ENCODE peak calls at places on chromosomes 7 and 10, in seven cellular contexts. One of them, this sample, is unnamed.
A peak's percentile ranks its signal among the peaks of the same experiment; 100 is the strongest.

GRCh38 chr7:21939136-21939857 is 6.4 kb downstream of the CDCA7L start:
- DNase-seq in stimulated activated naive B cell treated with anti-CD40 and anti-IgM and Interleukin-4, amounts not matched to agents 10 μg/mL and 1 μg/mL and 100 μg/mL, for 72 hours: peak; percentile 74
- DNase-seq in Ammon's horn: no peak
- DNase-seq in endodermal cell: no peak
- DNase-seq in lower lobe of right lung: no peak
- DNase-seq in fibroblast of the aortic adventitia: peak; percentile 39
- DNase-seq in GM12865: peak; percentile 87
- DNase-seq in this sample: peak; percentile 61

GRCh38 chr10:119650692-119651513 is at the start of gene BAG3:
- DNase-seq in stimulated activated naive B cell treated with anti-CD40 and anti-IgM and Interleukin-4, amounts not matched to agents 10 μg/mL and 1 μg/mL and 100 μg/mL, for 72 hours: peak; percentile 70
- DNase-seq in Ammon's horn: peak; percentile 88
- DNase-seq in endodermal cell: peak; percentile 96
- DNase-seq in lower lobe of right lung: peak; percentile 93
- DNase-seq in fibroblast of the aortic adventitia: peak; percentile 96
- DNase-seq in GM12865: peak; percentile 89
- DNase-seq in this sample: peak; percentile 94

GRCh38 chr7:114663502-114663901 is 248.9 kb downstream of the FOXP2 start:
- DNase-seq in stimulated activated naive B cell treated with anti-CD40 and anti-IgM and Interleukin-4, amounts not matched to agents 10 μg/mL and 1 μg/mL and 100 μg/mL, for 72 hours: no peak
- DNase-seq in Ammon's horn: peak; percentile 24
- DNase-seq in endodermal cell: no peak
- DNase-seq in lower lobe of right lung: no peak
- DNase-seq in fibroblast of the aortic adventitia: peak; percentile 69
- DNase-seq in GM12865: peak; percentile 64
- DNase-seq in this sample: no peak

GRCh38 chr10:79483948-79484347 is 28.4 kb upstream of the EIF5AL1 start:
- DNase-seq in stimulated activated naive B cell treated with anti-CD40 and anti-IgM and Interleukin-4, amounts not matched to agents 10 μg/mL and 1 μg/mL and 100 μg/mL, for 72 hours: no peak
- DNase-seq in Ammon's horn: no peak
- DNase-seq in endodermal cell: no peak
- DNase-seq in lower lobe of right lung: no peak
- DNase-seq in fibroblast of the aortic adventitia: peak; percentile 84
- DNase-seq in GM12865: no peak
- DNase-seq in this sample: no peak

GRCh38 chr7:88449410-88449809 is 142.7 kb upstream of the STEAP4 start:
- DNase-seq in stimulated activated naive B cell treated with anti-CD40 and anti-IgM and Interleukin-4, amounts not matched to agents 10 μg/mL and 1 μg/mL and 100 μg/mL, for 72 hours: no peak
- DNase-seq in Ammon's horn: no peak
- DNase-seq in endodermal cell: no peak
- DNase-seq in lower lobe of right lung: no peak
- DNase-seq in fibroblast of the aortic adventitia: no peak
- DNase-seq in GM12865: no peak
- DNase-seq in this sample: no peak

GRCh38 chr7:28954446-28954845 is 3.7 kb downstream of the TRIL start:
- DNase-seq in stimulated activated naive B cell treated with anti-CD40 and anti-IgM and Interleukin-4, amounts not matched to agents 10 μg/mL and 1 μg/mL and 100 μg/mL, for 72 hours: no peak
- DNase-seq in Ammon's horn: no peak
- DNase-seq in endodermal cell: no peak
- DNase-seq in lower lobe of right lung: no peak
- DNase-seq in fibroblast of the aortic adventitia: no peak
- DNase-seq in GM12865: no peak
- DNase-seq in this sample: no peak

GRCh38 chr7:105439174-105439893 is 50.6 kb upstream of the SRPK2 start:
- DNase-seq in stimulated activated naive B cell treated with anti-CD40 and anti-IgM and Interleukin-4, amounts not matched to agents 10 μg/mL and 1 μg/mL and 100 μg/mL, for 72 hours: peak; percentile 15
- DNase-seq in Ammon's horn: no peak
- DNase-seq in endodermal cell: peak; percentile 56
- DNase-seq in lower lobe of right lung: no peak
- DNase-seq in fibroblast of the aortic adventitia: peak; percentile 84
- DNase-seq in GM12865: no peak
- DNase-seq in this sample: no peak

GRCh38 chr7:128135275-128136214 is 104.3 kb upstream of the LRRC4 start:
- DNase-seq in stimulated activated naive B cell treated with anti-CD40 and anti-IgM and Interleukin-4, amounts not matched to agents 10 μg/mL and 1 μg/mL and 100 μg/mL, for 72 hours: peak; percentile 57
- DNase-seq in Ammon's horn: peak; percentile 57
- DNase-seq in endodermal cell: peak; percentile 88
- DNase-seq in lower lobe of right lung: peak; percentile 76
- DNase-seq in fibroblast of the aortic adventitia: peak; percentile 48
- DNase-seq in GM12865: peak; percentile 38
- DNase-seq in this sample: peak; percentile 90

GRCh38 chr10:61781969-61782403 is 119.3 kb downstream of the CABCOCO1 start:
- DNase-seq in stimulated activated naive B cell treated with anti-CD40 and anti-IgM and Interleukin-4, amounts not matched to agents 10 μg/mL and 1 μg/mL and 100 μg/mL, for 72 hours: no peak
- DNase-seq in Ammon's horn: no peak
- DNase-seq in endodermal cell: no peak
- DNase-seq in lower lobe of right lung: no peak
- DNase-seq in fibroblast of the aortic adventitia: peak; percentile 39
- DNase-seq in GM12865: no peak
- DNase-seq in this sample: no peak

GRCh38 chr7:137585591-137585990 is 242.1 kb upstream of the PTN start:
- DNase-seq in stimulated activated naive B cell treated with anti-CD40 and anti-IgM and Interleukin-4, amounts not matched to agents 10 μg/mL and 1 μg/mL and 100 μg/mL, for 72 hours: no peak
- DNase-seq in Ammon's horn: no peak
- DNase-seq in endodermal cell: peak; percentile 66
- DNase-seq in lower lobe of right lung: no peak
- DNase-seq in fibroblast of the aortic adventitia: no peak
- DNase-seq in GM12865: no peak
- DNase-seq in this sample: no peak

GRCh38 chr10:541750-542371 is 147.6 kb downstream of the DIP2C start:
- DNase-seq in stimulated activated naive B cell treated with anti-CD40 and anti-IgM and Interleukin-4, amounts not matched to agents 10 μg/mL and 1 μg/mL and 100 μg/mL, for 72 hours: no peak
- DNase-seq in Ammon's horn: no peak
- DNase-seq in endodermal cell: no peak
- DNase-seq in lower lobe of right lung: no peak
- DNase-seq in fibroblast of the aortic adventitia: no peak
- DNase-seq in GM12865: peak; percentile 49
- DNase-seq in this sample: no peak

This sample was measured in GM20000.